ENCODE peak calls at places on chromosomes 4 and X, in four cellular contexts. C is H1, R is HepG2, V is K562. Z is an unnamed sample.

GRCh38 chr4:5890063-5890727 is 2.7 kb downstream of the CRMP1 start:
- DNase-seq in R (no peak), C (peak), V (no peak), Z (no peak)

GRCh38 chrX:125203737-125204578 is 115.7 kb upstream of the TEX13C start:
- DNase-seq in R (no peak), C (no peak), V (peak), Z (no peak)

GRCh38 chrX:152896450-152896849 is 1.4 kb upstream of the ZNF185 start:
- DNase-seq in V (no peak), R (no peak), C (no peak), Z (no peak)

GRCh38 chr4:114479595-114479994 is 119.0 kb upstream of the UGT8 start:
- DNase-seq in R (no peak), V (no peak), C (no peak), Z (no peak)

GRCh38 chr4:73152893-73153292 is 83.4 kb upstream of the COX18 start:
- DNase-seq in C (no peak), V (no peak), R (no peak), Z (no peak)

GRCh38 chr4:148935179-148935578 is 493.0 kb upstream of the NR3C2 start:
- DNase-seq in C (no peak), V (no peak), R (no peak), Z (no peak)

GRCh38 chrX:41447897-41448296 is 754 bp downstream of the NYX start:
- DNase-seq in V (no peak), C (no peak), R (no peak), Z (no peak)

GRCh38 chr4:8656185-8656517 is 63.6 kb downstream of the CPZ start:
- DNase-seq in C (no peak), R (no peak), V (no peak), Z (no peak)

GRCh38 chr4:155889036-155889793 is 14.3 kb upstream of the TDO2 start:
- DNase-seq in C (no peak), V (no peak), R (no peak), Z (peak)

GRCh38 chrX:20139966-20140365 is 1.7 kb downstream of the EIF1AX start:
- DNase-seq in V (no peak), C (no peak), R (no peak), Z (no peak)

GRCh38 chr4:57425610-57426009 is 315.4 kb upstream of the IGFBP7 start:
- DNase-seq in C (no peak), V (no peak), R (no peak), Z (no peak)

GRCh38 chr4:13415068-13415785 is 68.9 kb downstream of the RAB28 start:
- DNase-seq in C (no peak), R (no peak), V (no peak), Z (no peak)

GRCh38 chr4:61723492-61723891 is 523.4 kb downstream of the ADGRL3 start:
- DNase-seq in V (no peak), C (no peak), R (no peak), Z (no peak)

GRCh38 chr4:69831646-69832325 is 28.2 kb downstream of the SULT1E1 start:
- DNase-seq in V (no peak), R (peak), C (no peak), Z (peak)

GRCh38 chr4:42673084-42673429 is 16.2 kb upstream of the ATP8A1 start:
- DNase-seq in R (no peak), V (no peak), C (no peak), Z (no peak)

GRCh38 chr4:168257663-168258235 is 60.8 kb downstream of the DDX60 start:
- DNase-seq in V (no peak), R (no peak), C (no peak), Z (no peak)

DNA sequence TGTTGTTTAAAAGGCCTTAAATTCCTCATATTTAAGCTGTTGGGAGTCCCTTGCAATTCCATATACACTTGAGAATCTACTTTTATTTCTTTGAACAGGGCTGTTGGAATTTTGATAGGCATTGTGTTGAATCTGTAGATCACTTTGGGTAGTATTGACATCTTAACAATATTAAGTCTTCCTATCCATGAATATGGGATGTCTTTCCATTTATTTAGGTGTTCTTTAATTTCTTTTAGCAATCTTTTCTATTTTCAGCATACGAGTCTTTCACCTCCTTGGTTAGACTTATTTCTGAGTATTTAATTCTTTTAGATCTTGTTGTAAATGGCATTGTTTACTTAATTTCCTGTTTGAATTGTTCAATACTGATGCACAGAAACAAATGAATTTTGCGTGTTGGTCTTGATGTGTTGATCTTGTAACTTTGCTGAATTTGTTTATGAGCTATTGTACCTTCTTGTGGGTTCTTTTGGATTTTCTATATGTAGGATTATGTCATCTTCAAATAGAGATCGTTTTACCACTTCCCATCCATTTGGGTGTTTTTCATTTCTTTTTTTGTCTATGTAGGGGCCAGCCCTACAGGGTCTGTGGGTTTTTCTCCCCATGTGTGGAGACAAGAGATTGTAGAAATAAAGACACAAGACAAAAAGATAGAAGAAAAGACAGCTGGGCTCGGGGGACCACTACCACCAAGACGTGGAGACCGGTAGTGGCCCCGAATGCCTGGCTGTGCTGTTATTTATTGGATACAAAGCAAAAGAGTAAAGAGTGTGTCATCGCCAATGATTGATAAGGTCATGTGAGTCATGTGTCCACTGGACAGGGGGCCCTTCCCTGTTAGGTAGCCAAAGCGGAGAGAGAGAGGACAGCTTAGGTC is 18.2 kb upstream of the CTBP1 start:
- DNase-seq in V (no peak), C (no peak), R (no peak), Z (no peak)
- H2AFZ ChIP-seq in V (no peak), C (no peak), R (no peak), Z (peak)

DNA sequence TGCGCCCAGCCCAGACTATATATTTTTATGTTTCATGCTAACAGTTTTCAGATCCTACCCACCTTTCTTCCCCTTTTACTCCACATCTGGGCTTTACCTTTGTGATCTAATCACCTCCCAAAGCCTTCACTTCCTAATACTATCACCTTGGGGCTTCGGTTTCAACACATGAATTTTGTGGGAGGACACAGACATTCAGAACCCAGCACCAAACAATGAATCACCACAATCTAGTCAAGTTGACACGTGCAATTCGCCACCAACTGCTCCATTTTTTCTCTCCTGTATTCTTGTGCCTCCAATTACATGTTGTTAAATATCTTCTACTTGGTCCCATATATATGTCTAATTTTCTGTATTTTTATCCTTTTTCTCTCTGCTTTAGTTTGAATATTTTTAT is 41.8 kb upstream of the STX18 start:
- DNase-seq in R (no peak), C (no peak), V (no peak), Z (no peak)
- TF ChIP-seq BRCA1 in R (no peak), C (no peak), V (no peak), Z (no peak)

DNA sequence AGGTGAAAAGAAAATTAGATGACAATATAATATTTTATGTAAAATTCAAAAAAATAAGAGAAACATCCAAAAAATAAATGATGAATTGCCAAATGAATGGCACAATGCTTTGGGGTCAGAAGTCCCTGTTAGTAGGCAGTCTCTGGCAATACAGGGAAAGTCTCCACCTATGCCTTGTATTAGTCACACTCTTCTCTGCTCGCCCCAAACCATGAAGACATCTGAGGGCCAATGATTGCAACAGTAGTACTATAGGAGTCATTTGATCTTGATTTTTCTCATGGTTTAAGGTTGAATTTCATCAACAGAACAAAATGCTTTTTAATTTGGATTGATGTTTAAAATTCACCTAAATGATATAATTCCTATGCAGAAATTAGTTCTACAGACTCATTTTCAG is 3.9 kb upstream of the PRSS12 start:
- DNase-seq in R (no peak), V (no peak), C (no peak), Z (no peak)
- TF ChIP-seq GABPA in R (no peak), V (no peak), C (no peak), Z (no peak)

DNA sequence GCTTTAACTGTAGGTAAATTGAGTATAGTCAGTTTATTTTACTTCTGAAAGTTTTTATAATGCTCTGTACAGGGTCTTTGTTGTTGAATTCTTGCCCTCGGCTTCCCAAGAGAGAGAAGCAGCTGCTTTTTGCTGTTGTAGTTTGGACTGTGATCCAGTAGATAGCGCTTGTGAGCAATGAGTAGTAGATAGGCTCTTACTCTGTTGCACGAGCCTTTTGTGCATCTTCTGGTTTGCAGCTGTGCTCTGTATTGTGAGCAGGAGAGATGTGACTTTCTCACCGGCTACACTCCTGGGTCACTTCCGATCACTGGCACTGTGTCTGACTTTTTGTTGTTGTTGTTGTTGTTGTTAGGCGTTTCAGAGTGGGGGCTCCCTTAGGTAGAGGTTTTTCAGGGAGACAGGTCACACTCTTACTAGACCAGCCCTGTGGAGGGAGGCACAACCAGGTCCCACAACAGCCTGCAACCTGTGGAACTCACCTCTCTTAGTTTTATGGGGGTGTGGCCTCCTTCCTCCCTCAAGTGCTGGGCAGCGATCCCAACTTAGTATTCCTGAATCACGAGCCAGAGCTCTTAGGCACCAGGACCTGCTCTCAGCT is 822.1 kb upstream of the GALNTL6 start:
- DNase-seq in R (peak), C (peak), V (peak), Z (no peak)
- H2AFZ ChIP-seq in R (no peak), C (peak), V (no peak), Z (no peak)